ENCODE peak calls at places on chromosomes 4 and X, in eight cellular contexts. S, Q, L, A, Z, I, C and E are unnamed samples. For H3K4me1, the result is how much of the 10 kb centered on the place peaks cover.

GRCh38 chrX:13463608-13464007 is 105.8 kb upstream of the EGFL6 start:
- DNase-seq in S (no peak), Q (no peak), L (peak), A (peak), Z (no peak), I (no peak), C (no peak), E (no peak)

GRCh38 chr4:73006286-73006990 is 63.1 kb downstream of the COX18 start:
- DNase-seq in S (no peak), Q (no peak), L (no peak), A (no peak), Z (no peak), I (no peak), C (no peak), E (no peak)

GRCh38 chr4:115126487-115126886 is 13.1 kb upstream of the NDST4 start:
- DNase-seq in S (no peak), Q (no peak), L (no peak), A (no peak), Z (no peak), I (no peak), C (no peak), E (no peak)

GRCh38 chr4:17773125-17773698 is 8.2 kb downstream of the FAM184B start:
- DNase-seq in S (no peak), Q (no peak), L (no peak), A (peak), Z (no peak), I (no peak), C (no peak), E (no peak)

GRCh38 chr4:113831469-113831868 is 69.9 kb upstream of the CAMK2D start:
- DNase-seq in S (no peak), Q (no peak), L (no peak), A (no peak), Z (no peak), I (no peak), C (no peak), E (no peak)

GRCh38 chr4:25258980-25259578 is 25.2 kb downstream of the PI4K2B start:
- DNase-seq in S (no peak), Q (no peak), L (peak), A (peak), Z (no peak), I (no peak), C (no peak), E (no peak)

GRCh38 chr4:89906316-89906715 is 11.7 kb downstream of the MMRN1 start:
- DNase-seq in S (no peak), Q (no peak), L (no peak), A (no peak), Z (no peak), I (no peak), C (no peak), E (no peak)

GRCh38 chr4:140861359-140862181 is 105.4 kb upstream of the TBC1D9 start:
- DNase-seq in S (no peak), Q (no peak), L (peak), A (peak), Z (peak), I (peak), C (peak), E (peak)

GRCh38 chrX:617891-618290 is 12.7 kb upstream of the SHOX start:
- DNase-seq in S (no peak), Q (no peak), L (no peak), A (no peak), Z (no peak), I (no peak), C (no peak), E (no peak)

GRCh38 chrX:150348365-150348764 is 14.8 kb upstream of the MAMLD1 start:
- DNase-seq in S (no peak), Q (no peak), L (no peak), A (peak), Z (peak), I (no peak), C (no peak), E (no peak)

GRCh38 chr4:143482753-143483362 is 30.6 kb upstream of the SMARCA5 start:
- DNase-seq in S (no peak), Q (no peak), L (peak), A (peak), Z (no peak), I (no peak), C (no peak), E (peak)

GRCh38 chr4:40316782-40317635 is 18.1 kb upstream of the CHRNA9 start:
- DNase-seq in S (no peak), Q (peak), L (peak), A (peak), Z (peak), I (peak), C (peak), E (peak)

GRCh38 chr4:25450491-25450901 is 73.4 kb downstream of the ANAPC4 start:
- DNase-seq in S (no peak), Q (no peak), L (no peak), A (no peak), Z (no peak), I (no peak), C (no peak), E (no peak)

GRCh38 chr4:1369484-1370079 is 22.6 kb downstream of the UVSSA start:
- DNase-seq in S (peak), Q (no peak), L (no peak), A (no peak), Z (no peak), I (no peak), C (no peak), E (no peak)

GRCh38 chr4:76687730-76688441 is 210.1 kb downstream of the SOWAHB start:
- DNase-seq in S (no peak), Q (no peak), L (peak), A (peak), Z (no peak), I (no peak), C (no peak), E (no peak)

GRCh38 chr4:189385579-189385978 is 555.1 kb upstream of the FRG1 start:
- DNase-seq in S (no peak), Q (no peak), L (no peak), A (no peak), Z (no peak), I (no peak), C (no peak), E (no peak)

GRCh38 chr4:55635760-55636621 is at the start of gene NMU:
- DNase-seq in S (peak), Q (no peak), L (peak), A (peak), Z (no peak), I (peak), C (peak), E (no peak)

GRCh38 chr4:158769175-158769831 is 477 bp downstream of the FNIP2 start:
- DNase-seq in S (peak), Q (peak), L (peak), A (peak), Z (no peak), I (peak), C (peak), E (peak)

GRCh38 chr4:109998867-109999303 is 86.2 kb downstream of the EGF start:
- DNase-seq in S (no peak), Q (no peak), L (peak), A (peak), Z (no peak), I (no peak), C (peak), E (peak)

GRCh38 chr4:184845367-184846011 is 19.7 kb upstream of the ACSL1 start:
- DNase-seq in S (no peak), Q (no peak), L (no peak), A (peak), Z (no peak), I (no peak), C (no peak), E (no peak)

GRCh38 chrX:108516184-108516583 is 76.5 kb downstream of the COL4A5 start:
- DNase-seq in S (no peak), Q (no peak), L (no peak), A (no peak), Z (no peak), I (no peak), C (no peak), E (no peak)

GRCh38 chr4:121072080-121072835 is at the start of gene NDNF:
- DNase-seq in S (peak), Q (peak), L (no peak), A (no peak), Z (no peak), I (no peak), C (peak), E (peak)

GRCh38 chrX:10043386-10043785 is 76.2 kb downstream of the CLDN34 start:
- DNase-seq in S (no peak), Q (no peak), L (no peak), A (no peak), Z (no peak), I (no peak), C (no peak), E (no peak)

GRCh38 chr4:42329421-42329820 is 67.9 kb upstream of the SHISA3 start:
- DNase-seq in S (no peak), Q (no peak), L (no peak), A (peak), Z (no peak), I (no peak), C (no peak), E (no peak)

GRCh38 chr4:188663369-188663768 is 524.1 kb downstream of the TRIML1 start:
- DNase-seq in S (no peak), Q (no peak), L (no peak), A (no peak), Z (no peak), I (no peak), C (no peak), E (no peak)

GRCh38 chr4:41069268-41069667 is 145.1 kb downstream of the APBB2 start:
- DNase-seq in S (no peak), Q (no peak), L (no peak), A (no peak), Z (no peak), I (no peak), C (no peak), E (no peak)

GRCh38 chrX:94942603-94943002 is 1268.6 kb downstream of the FAM133A start:
- DNase-seq in S (no peak), Q (no peak), L (no peak), A (no peak), Z (no peak), I (no peak), C (no peak), E (no peak)

GRCh38 chr4:150722908-150723362 is 141.0 kb downstream of the MAB21L2 start:
- DNase-seq in S (peak), Q (no peak), L (peak), A (peak), Z (no peak), I (peak), C (no peak), E (no peak)

GRCh38 chr4:4869380-4869723 is 9.9 kb downstream of the MSX1 start:
- DNase-seq in S (no peak), Q (no peak), L (no peak), A (no peak), Z (no peak), I (no peak), C (no peak), E (no peak)

GRCh38 chr4:188976644-188977115 is 837.4 kb downstream of the TRIML1 start:
- DNase-seq in S (no peak), Q (no peak), L (no peak), A (peak), Z (peak), I (no peak), C (no peak), E (no peak)

GRCh38 chrX:151985531-151985930 is 11.1 kb upstream of the GABRE start:
- DNase-seq in S (no peak), Q (no peak), L (no peak), A (no peak), Z (no peak), I (no peak), C (no peak), E (no peak)

GRCh38 chr4:25180524-25181131 is 20.4 kb upstream of the SEPSECS start:
- DNase-seq in S (no peak), Q (peak), L (peak), A (peak), Z (no peak), I (peak), C (peak), E (peak)

GRCh38 chr4:150746156-150746555 is 164.2 kb downstream of the MAB21L2 start:
- DNase-seq in S (no peak), Q (no peak), L (peak), A (peak), Z (no peak), I (no peak), C (no peak), E (no peak)

GRCh38 chrX:115226929-115227328 is 7.0 kb downstream of the LRCH2 start:
- DNase-seq in S (no peak), Q (no peak), L (no peak), A (peak), Z (no peak), I (no peak), C (no peak), E (peak)

GRCh38 chr4:149183638-149184037 is 632.0 kb downstream of the IQCM start:
- DNase-seq in S (no peak), Q (no peak), L (no peak), A (no peak), Z (no peak), I (no peak), C (no peak), E (no peak)

GRCh38 chr4:87053802-87054767 is 119.3 kb downstream of the AFF1 start:
- DNase-seq in S (no peak), Q (no peak), L (no peak), A (no peak), Z (no peak), I (no peak), C (no peak), E (no peak)

GRCh38 chr4:87053064-87053693 is 118.4 kb downstream of the AFF1 start:
- DNase-seq in S (no peak), Q (no peak), L (no peak), A (peak), Z (no peak), I (no peak), C (no peak), E (no peak)

GRCh38 chr4:87055340-87055739 is 120.5 kb downstream of the AFF1 start:
- DNase-seq in S (no peak), Q (no peak), L (no peak), A (no peak), Z (no peak), I (no peak), C (no peak), E (no peak)

GRCh38 chr4:87056884-87057283 is 122.1 kb downstream of the AFF1 start:
- DNase-seq in S (no peak), Q (no peak), L (peak), A (no peak), Z (no peak), I (no peak), C (no peak), E (no peak)

GRCh38 chr4:87054900-87055299 is 120.1 kb downstream of the AFF1 start:
- DNase-seq in S (no peak), Q (no peak), L (no peak), A (no peak), Z (no peak), I (no peak), C (no peak), E (no peak)
- H3K4me1 ChIP-seq in S (half or more), Q (under half), L (under half), A (under half), Z (under half), I (half or more), C (half or more), E (under half)

DNA sequence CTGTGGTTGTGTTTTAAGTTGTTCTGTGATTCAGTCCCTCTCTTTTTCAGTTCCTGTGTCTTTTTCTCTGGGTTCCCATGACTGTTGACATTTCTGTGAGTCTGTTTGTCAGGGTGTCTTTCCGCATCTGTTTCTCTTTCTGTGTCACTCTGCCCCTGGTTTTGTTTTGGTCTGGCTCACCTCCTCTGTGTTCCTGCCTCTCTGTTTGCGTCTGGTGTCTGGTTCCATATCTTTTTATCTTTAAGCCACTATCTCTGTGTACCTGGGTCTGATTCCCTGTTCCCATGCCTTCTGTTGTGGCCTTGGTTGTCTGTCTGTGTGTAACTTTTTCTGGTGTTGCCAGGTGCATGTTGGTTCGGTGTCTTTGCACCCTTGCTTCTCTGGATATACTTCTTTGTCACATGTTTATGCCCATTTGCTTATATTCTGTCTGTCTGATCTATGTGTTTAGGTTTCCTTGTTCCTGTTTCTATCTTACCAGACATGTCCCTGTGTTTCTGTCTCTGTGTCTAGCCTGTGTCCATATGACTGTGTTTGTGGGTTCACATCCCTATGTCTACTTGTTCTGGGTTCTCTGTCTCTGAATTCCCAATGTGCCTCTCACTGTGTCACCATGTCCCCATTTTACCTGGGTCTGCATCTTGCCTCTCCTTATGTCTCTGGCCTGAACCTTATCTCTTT is 50.2 kb downstream of the ITIH6 start:
- DNase-seq in S (no peak), Q (no peak), L (no peak), A (no peak), Z (no peak), I (no peak), C (no peak), E (no peak)
- H3K4me1 ChIP-seq in S (under half), Q (under half), L (under half), A (under half), Z (under half), I (under half), C (under half), E (under half)

DNA sequence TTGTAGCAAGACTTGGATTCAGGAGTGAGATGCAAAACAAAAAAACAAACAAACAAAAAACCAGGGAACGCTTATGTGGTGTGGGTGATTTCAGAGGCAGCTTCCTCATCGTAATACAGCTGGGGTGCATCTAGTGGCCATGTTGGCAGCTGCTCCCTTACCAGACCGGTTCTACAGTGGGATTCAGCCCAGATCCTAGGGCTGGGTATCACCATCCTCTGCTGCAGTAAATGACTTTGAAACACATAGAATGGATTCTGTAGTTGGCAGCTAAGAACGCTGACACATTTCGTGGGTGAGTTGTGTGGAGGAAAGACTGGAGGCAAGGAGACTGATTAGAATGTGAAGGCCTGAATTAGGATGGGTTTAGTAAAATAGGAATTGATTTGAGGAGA is 41.5 kb downstream of the TMEM131L start:
- DNase-seq in S (no peak), Q (no peak), L (no peak), A (peak), Z (no peak), I (peak), C (no peak), E (no peak)
- H3K4me1 ChIP-seq in S (under half), Q (under half), L (under half), A (under half), Z (under half), I (under half), C (half or more), E (under half)

DNA sequence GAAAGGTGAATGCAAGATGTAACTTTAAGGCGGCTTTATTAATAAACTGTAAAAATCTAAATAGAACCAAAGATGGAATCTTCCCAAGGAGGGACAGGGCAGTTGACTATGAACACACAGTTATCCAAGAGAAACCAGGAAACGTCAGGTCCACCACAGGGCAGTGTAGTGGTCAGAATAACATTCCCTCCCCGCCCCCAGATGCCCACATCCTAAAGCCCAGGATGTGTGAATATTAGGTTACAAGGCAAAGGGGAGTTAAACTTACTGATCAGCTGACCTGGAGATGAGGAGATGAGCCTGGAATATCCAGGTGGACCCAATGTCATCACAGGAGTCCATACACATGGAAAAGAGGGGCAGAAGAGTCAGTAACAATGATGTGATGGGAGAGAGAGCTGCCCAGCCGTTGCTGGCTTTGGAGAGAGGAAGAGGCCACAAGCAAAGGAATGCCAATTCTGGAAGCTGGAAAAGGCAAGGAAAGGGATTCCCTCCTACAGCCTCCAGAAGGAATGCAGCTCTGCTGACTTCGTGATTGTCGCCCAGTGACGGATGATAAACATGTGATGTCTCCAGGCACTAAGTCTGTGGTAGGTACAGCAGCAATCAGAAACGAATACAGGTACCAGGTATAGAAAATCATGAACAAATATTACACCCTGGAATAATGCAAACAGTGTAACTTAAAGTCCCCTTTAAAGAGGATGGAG is 5.2 kb downstream of the SH3KBP1 start:
- DNase-seq in S (no peak), Q (no peak), L (no peak), A (no peak), Z (no peak), I (no peak), C (no peak), E (no peak)
- H3K4me1 ChIP-seq in S (under half), Q (under half), L (under half), A (under half), Z (under half), I (under half), C (under half), E (under half)

GRCh38 chrX:19568422-19568821 is 53.1 kb upstream of the MAP3K15 start:
- DNase-seq in S (no peak), Q (no peak), L (no peak), A (no peak), Z (no peak), I (no peak), C (no peak), E (no peak)
- H3K4me1 ChIP-seq in S (under half), Q (under half), L (under half), A (under half), Z (under half), I (under half), C (under half), E (under half)

DNA sequence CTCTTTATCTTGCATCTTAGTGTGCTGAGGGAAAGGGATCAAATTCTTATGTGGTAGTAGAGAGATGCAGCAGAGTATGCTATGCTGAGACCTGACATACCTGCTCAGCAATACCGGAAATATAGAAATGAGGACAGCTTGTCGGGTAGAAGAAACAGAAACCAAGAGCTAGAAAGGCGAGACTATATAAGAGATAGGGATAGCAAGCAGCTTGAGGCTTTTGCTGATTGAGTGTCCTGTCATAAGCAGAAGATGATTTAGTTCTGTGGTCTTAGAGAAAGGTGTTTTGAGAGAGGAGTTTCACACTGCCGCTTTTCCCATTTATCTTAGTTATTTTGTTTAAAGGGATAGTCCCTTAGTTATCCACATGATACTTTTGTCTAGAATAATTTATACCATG is 31.7 kb downstream of the USP9X start:
- DNase-seq in S (no peak), Q (no peak), L (peak), A (peak), Z (no peak), I (no peak), C (peak), E (peak)
- H3K4me1 ChIP-seq in S (under half), Q (under half), L (under half), A (under half), Z (under half), I (half or more), C (half or more), E (half or more)

GRCh38 chr4:7859350-7859749 is 80.3 kb downstream of the AFAP1 start:
- DNase-seq in S (no peak), Q (no peak), L (no peak), A (no peak), Z (no peak), I (no peak), C (no peak), E (no peak)
- H3K4me1 ChIP-seq in S (under half), Q (under half), L (under half), A (half or more), Z (under half), I (under half), C (under half), E (under half)